ENCODE peak calls at places on chromosomes 5 and 9, in six cellular contexts. V, U, I, D, W and P are unnamed samples. For H3K4me1, the result is how much of the 10 kb centered on the place peaks cover.

GRCh38 chr9:75482566-75482965 is 394.3 kb downstream of the OSTF1 start:
- DNase-seq in V (no peak), U (no peak), I (no peak), D (no peak), W (no peak), P (no peak)

GRCh38 chr9:135960328-135961276 is 571 bp downstream of the UBAC1 start:
- DNase-seq in V (no peak), U (peak), I (no peak), D (no peak), W (peak), P (no peak)

GRCh38 chr9:73548201-73548600 is 396.5 kb downstream of the ANXA1 start:
- DNase-seq in V (no peak), U (no peak), I (no peak), D (no peak), W (no peak), P (no peak)

GRCh38 chr9:123569343-123569694 is 213.3 kb downstream of the CRB2 start:
- DNase-seq in V (no peak), U (no peak), I (no peak), D (no peak), W (no peak), P (no peak)

GRCh38 chr5:16809816-16810502 is 126.1 kb downstream of the MYO10 start:
- DNase-seq in V (no peak), U (no peak), I (peak), D (no peak), W (peak), P (no peak)

GRCh38 chr5:142908659-142909058 is 138.5 kb downstream of the ARHGAP26 start:
- DNase-seq in V (no peak), U (no peak), I (no peak), D (no peak), W (no peak), P (no peak)

GRCh38 chr9:105187781-105188180 is 56.7 kb upstream of the SLC44A1 start:
- DNase-seq in V (no peak), U (peak), I (peak), D (no peak), W (no peak), P (no peak)

GRCh38 chr5:165622864-165623536 is 2117.6 kb downstream of the MAT2B start:
- DNase-seq in V (no peak), U (no peak), I (no peak), D (no peak), W (no peak), P (no peak)

GRCh38 chr5:124512236-124512635 is 234.2 kb downstream of the ZNF608 start:
- DNase-seq in V (no peak), U (no peak), I (no peak), D (no peak), W (peak), P (no peak)

GRCh38 chr5:75616961-75617660 is 5.9 kb downstream of the ANKDD1B start:
- DNase-seq in V (no peak), U (no peak), I (no peak), D (no peak), W (no peak), P (no peak)

GRCh38 chr5:51302358-51302757 is 80.9 kb upstream of the ISL1 start:
- DNase-seq in V (no peak), U (no peak), I (no peak), D (no peak), W (no peak), P (no peak)

GRCh38 chr9:74838351-74838750 is 49.4 kb downstream of the TRPM6 start:
- DNase-seq in V (no peak), U (peak), I (no peak), D (no peak), W (no peak), P (no peak)

GRCh38 chr5:78637468-78637867 is 11.1 kb downstream of the LHFPL2 start:
- DNase-seq in V (no peak), U (no peak), I (no peak), D (no peak), W (no peak), P (no peak)

GRCh38 chr5:56506586-56506985 is 273.5 kb upstream of the ANKRD55 start:
- DNase-seq in V (no peak), U (no peak), I (no peak), D (no peak), W (no peak), P (no peak)

GRCh38 chr9:71506821-71507220 is 261.5 kb downstream of the CEMIP2 start:
- DNase-seq in V (no peak), U (peak), I (no peak), D (no peak), W (no peak), P (no peak)

GRCh38 chr9:32351845-32352244 is 32.6 kb upstream of the ACO1 start:
- DNase-seq in V (no peak), U (no peak), I (no peak), D (no peak), W (no peak), P (no peak)

GRCh38 chr5:142079243-142079642 is 29.3 kb upstream of the NDFIP1 start:
- DNase-seq in V (no peak), U (no peak), I (no peak), D (no peak), W (no peak), P (no peak)

GRCh38 chr9:134010774-134011173 is 14.5 kb upstream of the BRD3OS start:
- DNase-seq in V (no peak), U (no peak), I (peak), D (no peak), W (no peak), P (no peak)

GRCh38 chr9:88889386-88889785 is 101.9 kb upstream of the S1PR3 start:
- DNase-seq in V (no peak), U (no peak), I (no peak), D (no peak), W (no peak), P (no peak)

GRCh38 chr5:119418782-119419101 is 33.6 kb upstream of the HSD17B4 start:
- DNase-seq in V (no peak), U (no peak), I (no peak), D (no peak), W (no peak), P (no peak)

GRCh38 chr5:127671218-127671617 is 22.3 kb downstream of the CTXN3 start:
- DNase-seq in V (no peak), U (no peak), I (no peak), D (no peak), W (no peak), P (no peak)

GRCh38 chr5:458547-459353 is 15.8 kb downstream of the EXOC3 start:
- DNase-seq in V (peak), U (peak), I (no peak), D (peak), W (no peak), P (no peak)

GRCh38 chr5:93072831-93073459 is 508.1 kb downstream of the NR2F1-AS1 start:
- DNase-seq in V (no peak), U (peak), I (no peak), D (no peak), W (no peak), P (no peak)

GRCh38 chr5:127040779-127041520 is 10.6 kb upstream of the MARCHF3 start:
- DNase-seq in V (no peak), U (peak), I (no peak), D (no peak), W (peak), P (no peak)

GRCh38 chr5:35194636-35195471 is 35.4 kb downstream of the PRLR start:
- DNase-seq in V (no peak), U (no peak), I (peak), D (peak), W (no peak), P (no peak)

GRCh38 chr5:140221697-140222223 is 46.8 kb downstream of the CYSTM1 start:
- DNase-seq in V (no peak), U (peak), I (no peak), D (no peak), W (no peak), P (no peak)

GRCh38 chr9:114538241-114538640 is 33.0 kb upstream of the WHRN start:
- DNase-seq in V (no peak), U (peak), I (peak), D (peak), W (no peak), P (no peak)

GRCh38 chr9:87275039-87275725 is 222.5 kb upstream of the DAPK1 start:
- DNase-seq in V (no peak), U (no peak), I (no peak), D (no peak), W (no peak), P (no peak)

GRCh38 chr5:141199359-141200235 is at the start of gene PCDHB11:
- DNase-seq in V (no peak), U (peak), I (peak), D (no peak), W (no peak), P (no peak)

GRCh38 chr9:32635362-32635761 is at the start of gene TAF1L:
- DNase-seq in V (no peak), U (no peak), I (no peak), D (no peak), W (no peak), P (no peak)

GRCh38 chr9:107612136-107612535 is 122.6 kb upstream of the KLF4 start:
- DNase-seq in V (peak), U (no peak), I (no peak), D (no peak), W (peak), P (peak)

GRCh38 chr9:131337131-131337848 is 47.8 kb downstream of the PLPP7 start:
- DNase-seq in V (no peak), U (no peak), I (no peak), D (no peak), W (no peak), P (no peak)

GRCh38 chr9:108163321-108164005 is 673.9 kb upstream of the KLF4 start:
- DNase-seq in V (no peak), U (peak), I (no peak), D (no peak), W (no peak), P (no peak)

GRCh38 chr5:142686210-142686734 is 382 bp upstream of the FGF1 start:
- DNase-seq in V (peak), U (peak), I (peak), D (no peak), W (peak), P (no peak)

GRCh38 chr5:83035373-83036170 is 41.6 kb downstream of the TMEM167A start:
- DNase-seq in V (peak), U (no peak), I (no peak), D (no peak), W (no peak), P (no peak)

GRCh38 chr9:98536542-98537173 is 172.1 kb downstream of the GABBR2 start:
- DNase-seq in V (no peak), U (no peak), I (peak), D (peak), W (no peak), P (peak)

GRCh38 chr9:113581865-113582697 is 118.6 kb downstream of the RGS3 start:
- DNase-seq in V (peak), U (no peak), I (no peak), D (peak), W (peak), P (no peak)

GRCh38 chr9:135137398-135137832 is 49.9 kb downstream of the OLFM1 start:
- DNase-seq in V (no peak), U (no peak), I (no peak), D (no peak), W (no peak), P (no peak)

GRCh38 chr9:111231801-111232580 is 98.0 kb downstream of the OR2K2 start:
- DNase-seq in V (no peak), U (no peak), I (no peak), D (no peak), W (no peak), P (no peak)

GRCh38 chr9:122463828-122464632 is 13.7 kb downstream of the OR1J1 start:
- DNase-seq in V (no peak), U (peak), I (peak), D (peak), W (no peak), P (no peak)

DNA sequence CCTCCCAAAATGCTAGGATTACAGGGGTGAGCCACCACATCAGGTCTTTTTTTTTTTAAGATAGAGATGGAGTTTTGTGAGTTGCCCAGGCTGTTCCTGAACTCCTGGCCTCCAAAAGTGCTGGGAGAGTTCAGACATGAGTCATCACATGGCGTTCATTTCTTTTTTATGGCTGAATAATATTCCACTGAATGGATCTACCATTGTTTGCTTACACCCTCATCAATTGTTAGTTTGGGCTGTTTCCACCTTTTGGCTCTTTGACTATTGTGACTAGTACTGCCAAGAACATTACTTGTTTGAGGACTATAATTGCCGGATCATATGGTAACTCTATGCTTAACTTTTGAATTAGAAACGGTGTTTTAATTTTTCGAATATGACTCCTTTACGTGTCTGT is 787 bp upstream of the N4BP3 start:
- DNase-seq in V (no peak), U (no peak), I (no peak), D (no peak), W (no peak), P (no peak)
- H3K27ac ChIP-seq in V (no peak), U (no peak), I (no peak), D (no peak), W (no peak), P (no peak)

GRCh38 chr5:177490311-177490991 is 7.0 kb downstream of the PDLIM7 start:
- DNase-seq in V (no peak), U (no peak), I (no peak), D (no peak), W (no peak), P (no peak)

GRCh38 chr5:177490992-177491391 is 6.4 kb downstream of the PDLIM7 start:
- DNase-seq in V (no peak), U (no peak), I (no peak), D (no peak), W (no peak), P (no peak)

GRCh38 chr5:177487144-177487543 is 10.3 kb downstream of the PDLIM7 start:
- DNase-seq in V (no peak), U (no peak), I (no peak), D (no peak), W (no peak), P (no peak)

GRCh38 chr5:177487975-177488374 is 9.4 kb downstream of the PDLIM7 start:
- DNase-seq in V (no peak), U (no peak), I (no peak), D (no peak), W (no peak), P (no peak)

DNA sequence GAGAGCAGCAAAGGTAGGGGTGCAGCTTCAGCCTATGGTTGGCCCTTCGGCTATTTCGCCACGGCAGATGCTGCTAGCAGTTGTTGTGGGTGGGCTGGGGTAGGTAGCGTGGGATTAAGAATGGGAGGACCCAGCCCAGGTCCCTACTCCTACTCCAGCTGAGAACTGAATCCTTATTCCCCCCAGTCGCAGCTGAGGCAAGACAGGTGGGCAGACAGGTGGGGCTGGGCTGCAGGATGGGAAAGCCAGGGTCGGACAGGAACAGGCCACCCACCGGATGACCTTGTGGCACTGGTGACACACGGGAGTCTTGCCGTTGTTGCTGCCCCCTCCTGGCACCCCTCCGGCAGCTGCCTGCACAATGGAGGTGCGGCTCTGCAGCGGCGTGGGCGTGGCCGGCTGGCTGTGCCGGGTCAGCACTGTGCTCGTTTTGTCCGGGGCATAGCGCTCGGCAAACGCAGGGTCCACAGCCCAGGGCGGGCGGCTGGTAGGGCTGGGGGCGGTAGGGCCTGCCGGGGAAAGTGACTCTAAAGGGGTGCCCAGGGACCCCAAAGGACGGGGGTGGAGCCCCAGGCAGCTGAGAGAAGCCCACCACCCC is 8.2 kb downstream of the PDLIM7 start:
- DNase-seq in V (no peak), U (no peak), I (no peak), D (no peak), W (no peak), P (no peak)
- TF ChIP-seq CTCF in V (no peak), U (no peak), I (peak), D (no peak), W (no peak), P (no peak)

GRCh38 chr9:92948032-92948534 is 760 bp downstream of the FGD3 start:
- DNase-seq in V (no peak), U (no peak), I (no peak), D (no peak), W (no peak), P (no peak)

GRCh38 chr9:92948632-92949031 is 1.3 kb downstream of the FGD3 start:
- DNase-seq in V (no peak), U (no peak), I (no peak), D (no peak), W (no peak), P (no peak)

GRCh38 chr9:92952861-92953620 is 5.7 kb downstream of the FGD3 start:
- DNase-seq in V (no peak), U (no peak), I (no peak), D (no peak), W (no peak), P (no peak)

GRCh38 chr9:92949266-92949982 is 2.1 kb downstream of the FGD3 start:
- DNase-seq in V (no peak), U (no peak), I (no peak), D (no peak), W (no peak), P (no peak)

DNA sequence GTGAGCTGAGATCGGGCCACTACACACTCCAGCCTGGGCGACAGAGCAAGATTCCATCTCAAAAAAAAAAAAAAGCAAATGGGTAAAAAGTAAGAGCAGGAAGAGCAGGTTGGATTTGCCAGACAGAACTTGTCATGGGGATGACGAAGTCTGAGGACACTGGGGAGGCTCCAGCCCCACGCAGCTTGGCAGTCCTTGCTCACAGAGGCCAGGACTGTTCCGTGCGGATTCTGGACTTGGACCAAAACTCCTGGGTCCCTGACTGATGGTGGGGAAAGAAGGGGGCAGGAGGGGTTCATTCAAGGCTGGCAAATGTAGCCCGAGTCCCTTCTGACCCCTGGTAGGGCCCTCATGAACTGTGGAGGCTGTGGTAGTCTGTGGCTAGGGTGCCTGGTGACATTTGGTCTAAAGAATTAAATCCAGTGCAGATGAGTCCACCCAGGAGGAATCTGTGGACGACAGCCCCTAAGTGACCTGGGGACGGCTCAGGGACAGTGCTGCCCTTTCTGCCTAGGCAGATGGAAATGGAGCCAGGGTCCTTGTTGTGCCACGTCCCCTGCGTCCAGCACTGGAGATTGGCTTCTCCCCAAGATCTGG is 3.1 kb downstream of the FGD3 start:
- DNase-seq in V (no peak), U (no peak), I (no peak), D (no peak), W (no peak), P (no peak)
- H3K4me1 ChIP-seq in V (under half), U (under half), I (under half), D (under half), W (under half), P (under half)

GRCh38 chr9:78860806-78861475 is 564.0 kb downstream of the PSAT1 start:
- DNase-seq in V (no peak), U (peak), I (no peak), D (no peak), W (no peak), P (no peak)
- H3K27ac ChIP-seq in V (no peak), U (no peak), I (no peak), D (no peak), W (no peak), P (no peak)

GRCh38 chr9:137156567-137157375 is 13.1 kb downstream of the LRRC26 start:
- DNase-seq in V (no peak), U (no peak), I (no peak), D (no peak), W (no peak), P (no peak)
- TF ChIP-seq CTCF in V (no peak), U (no peak), I (no peak), D (no peak), W (no peak), P (no peak)

DNA sequence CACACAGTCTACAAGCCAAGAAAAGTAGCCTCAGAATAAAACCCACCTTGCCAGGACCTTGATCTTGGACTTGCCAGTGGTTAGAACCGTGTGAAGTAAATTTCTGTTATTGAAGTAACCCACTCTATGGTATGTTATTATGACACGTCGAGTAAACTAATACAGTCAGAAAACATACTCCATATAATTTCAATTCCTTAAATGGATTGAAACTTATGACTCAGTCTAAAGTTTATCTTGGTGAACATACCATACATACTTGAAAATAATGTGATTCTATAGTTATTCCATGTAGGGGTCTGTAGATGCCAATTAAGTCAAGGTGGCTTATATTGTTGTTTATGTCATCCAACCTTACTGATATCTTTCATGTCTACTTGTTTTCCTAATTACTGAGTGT is 950.7 kb downstream of the TLE4 start:
- DNase-seq in V (no peak), U (no peak), I (no peak), D (no peak), W (no peak), P (no peak)
- H3K4me1 ChIP-seq in V (under half), U (under half), I (under half), D (under half), W (under half), P (under half)

DNA sequence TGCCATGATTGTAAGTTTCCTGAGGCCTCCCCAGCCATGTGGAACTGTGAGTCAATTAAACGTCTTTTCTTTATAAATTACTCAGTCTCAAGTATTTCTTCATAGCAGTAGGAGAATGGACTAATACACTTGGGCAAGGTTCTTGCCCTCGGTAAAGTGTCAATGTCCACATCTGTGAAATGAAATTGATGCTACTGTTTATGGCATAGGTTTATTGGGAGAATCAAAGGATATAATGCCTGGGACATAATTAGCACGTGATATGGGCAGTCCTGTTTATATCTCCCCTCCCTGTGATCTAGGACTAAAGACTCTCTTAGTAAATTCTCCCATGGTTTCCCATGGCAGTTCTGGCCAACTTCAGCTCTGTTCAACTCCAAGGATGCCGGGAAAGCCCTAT is 19.4 kb downstream of the TMEM174 start:
- DNase-seq in V (no peak), U (no peak), I (no peak), D (no peak), W (no peak), P (no peak)
- H3K27ac ChIP-seq in V (no peak), U (no peak), I (no peak), D (no peak), W (no peak), P (no peak)